ENCODE peak calls at places on chromosomes 1 and 21, in four cellular contexts. V is body of pancreas, U is testis, C is endothelial cell of umbilical vein. D is an unnamed sample. For H3K4me1, the result is how much of the 10 kb centered on the place peaks cover.

GRCh38 chr1:47471163-47471562 is 33.3 kb downstream of the FOXD2 start:
- DNase-seq in V (peak), U (peak), C (no peak), D (no peak)

GRCh38 chr21:29289317-29289716 is 9.4 kb upstream of the BACH1 start:
- DNase-seq in V (no peak), U (no peak), C (peak), D (no peak)

GRCh38 chr1:100960098-100960497 is 64.2 kb downstream of the SLC30A7 start:
- DNase-seq in V (no peak), U (no peak), C (no peak), D (no peak)

GRCh38 chr1:99004270-99005141 is at the start of gene PLPPR5:
- DNase-seq in V (peak), U (peak), C (peak), D (peak)

GRCh38 chr1:109863699-109864062 is 47.0 kb upstream of the CSF1 start:
- DNase-seq in V (no peak), U (no peak), C (no peak), D (no peak)

GRCh38 chr1:232039303-232039702 is 412.7 kb downstream of the DISC1 start:
- DNase-seq in V (no peak), U (no peak), C (no peak), D (no peak)

GRCh38 chr1:47839460-47839760 is 157.8 kb downstream of the TRABD2B start:
- DNase-seq in V (peak), U (no peak), C (no peak), D (no peak)

GRCh38 chr1:241772932-241773500 is 75.0 kb upstream of the EXO1 start:
- DNase-seq in V (no peak), U (no peak), C (no peak), D (no peak)

GRCh38 chr1:203069028-203069804 is 16.6 kb downstream of the MYOG start:
- DNase-seq in V (no peak), U (no peak), C (no peak), D (no peak)

GRCh38 chr1:208652300-208653160 is 408.3 kb upstream of the PLXNA2 start:
- DNase-seq in V (peak), U (peak), C (peak), D (peak)

GRCh38 chr1:24849653-24850295 is 80.3 kb downstream of the RUNX3 start:
- DNase-seq in V (no peak), U (peak), C (peak), D (peak)

GRCh38 chr1:4115191-4115900 is 215.3 kb upstream of the C1orf174 start:
- DNase-seq in V (no peak), U (no peak), C (no peak), D (no peak)

GRCh38 chr1:29453502-29454240 is 217.3 kb downstream of the PTPRU start:
- DNase-seq in V (peak), U (no peak), C (peak), D (peak)

GRCh38 chr1:151436985-151437384 is 22.3 kb downstream of the POGZ start:
- DNase-seq in V (no peak), U (no peak), C (no peak), D (no peak)
- H3K4me1 ChIP-seq in V (under half), U (under half), C (under half), D (under half)

DNA sequence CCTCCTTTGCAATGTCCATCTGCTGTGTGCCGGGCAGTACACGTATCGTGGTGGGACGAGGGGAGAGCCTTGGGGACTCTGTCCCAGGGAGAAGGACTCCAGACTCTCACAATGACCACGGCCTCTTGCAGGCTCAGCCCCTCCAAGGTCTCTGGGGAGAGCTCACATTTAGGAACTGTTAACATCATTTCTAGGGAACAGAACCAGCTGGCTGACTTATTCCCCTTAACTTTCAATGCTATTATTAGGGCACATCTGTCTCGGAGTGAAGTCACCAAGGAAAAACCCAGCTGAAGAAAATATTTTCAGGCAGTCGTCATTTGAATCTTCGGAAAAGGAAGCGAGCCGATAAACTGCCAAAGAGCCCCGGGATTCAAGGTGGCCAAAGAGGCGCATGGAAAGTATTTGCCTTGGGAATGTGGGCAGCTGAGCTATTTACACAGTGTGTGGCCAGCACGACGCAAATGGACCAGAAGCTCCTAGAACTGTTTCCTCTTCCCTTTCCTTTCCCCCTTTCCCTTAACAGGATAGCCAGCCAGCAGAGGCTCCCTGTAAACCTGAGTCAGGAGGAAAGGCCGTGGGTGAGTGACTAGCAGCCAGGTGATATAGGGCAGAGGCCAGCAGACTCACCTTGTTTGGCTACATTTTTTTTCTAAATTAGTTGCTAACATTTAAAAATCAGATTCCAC is 74.5 kb downstream of the ITPKB start:
- DNase-seq in V (peak), U (peak), C (peak), D (no peak)
- H3K4me1 ChIP-seq in V (under half), U (half or more), C (half or more), D (under half)

GRCh38 chr1:102872526-102872925 is 235.8 kb downstream of the COL11A1 start:
- DNase-seq in V (no peak), U (no peak), C (no peak), D (peak)
- H3K4me1 ChIP-seq in V (under half), U (under half), C (under half), D (under half)

GRCh38 chr1:175683491-175684175 is 59.8 kb downstream of the TNR start:
- DNase-seq in V (no peak), U (no peak), C (no peak), D (no peak)
- H3K4me1 ChIP-seq in V (under half), U (under half), C (under half), D (under half)

GRCh38 chr1:27527857-27528700 is 38.1 kb upstream of the WASF2 start:
- DNase-seq in V (peak), U (peak), C (peak), D (no peak)
- H3K4me1 ChIP-seq in V (under half), U (half or more), C (under half), D (half or more)

DNA sequence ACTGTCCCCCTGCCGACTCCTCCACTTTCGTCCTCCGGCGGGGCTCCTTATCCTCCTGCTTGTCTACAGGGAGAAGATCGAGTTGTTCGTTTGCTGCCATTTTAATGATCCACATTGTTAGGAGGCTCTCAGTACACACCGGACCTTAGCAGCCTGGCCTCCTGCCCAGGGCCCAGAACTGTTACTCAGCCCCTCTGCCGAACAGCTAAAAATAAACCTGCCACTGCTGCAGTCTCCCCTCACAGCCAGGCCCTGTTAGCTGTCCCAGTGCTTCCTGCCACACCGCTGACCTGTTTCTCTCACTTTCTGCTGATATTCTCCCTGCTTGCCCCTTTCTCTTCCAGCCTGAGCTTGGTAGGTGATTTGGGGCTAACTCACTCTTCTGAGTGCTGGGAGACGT is 8.3 kb downstream of the MAPKAPK2 start:
- DNase-seq in V (peak), U (peak), C (peak), D (no peak)
- H3K4me1 ChIP-seq in V (half or more), U (half or more), C (under half), D (under half)